ENCODE peak calls at places on chromosomes 13 and 19, in four cellular contexts. P is cardiac muscle cell; N is CD8-positive, alpha-beta memory T cell; V is mesendoderm. W is an unnamed sample. For H3K27me3 and H3K4me1, the result is how much of the 10 kb centered on the place peaks cover.

GRCh38 chr19:14349426-14349825 is 31.8 kb upstream of the ADGRE5 start:
- DNase-seq in V (no peak), P (no peak), N (no peak), W (no peak)

GRCh38 chr13:112684444-112684843 is 5.4 kb upstream of the ATP11A start:
- DNase-seq in N (no peak), P (no peak), V (no peak), W (no peak)

GRCh38 chr19:53977429-53977990 is 13.9 kb upstream of the CACNG6 start:
- DNase-seq in P (peak), N (peak), V (peak), W (peak)

GRCh38 chr13:54194233-54195024 is 1165.8 kb downstream of the OLFM4 start:
- DNase-seq in V (no peak), N (no peak), P (no peak), W (no peak)

GRCh38 chr19:31114585-31114984 is 234.7 kb downstream of the TSHZ3 start:
- DNase-seq in P (no peak), V (no peak), N (no peak), W (no peak)

GRCh38 chr19:17211547-17212446 is 3.4 kb upstream of the USE1 start:
- DNase-seq in P (no peak), V (no peak), N (no peak), W (no peak)

GRCh38 chr13:114143806-114144605 is 11.6 kb upstream of the RASA3 start:
- DNase-seq in V (peak), N (no peak), P (no peak), W (no peak)

GRCh38 chr19:46068345-46069258 is 27.8 kb upstream of the IGFL4 start:
- DNase-seq in P (peak), N (no peak), V (no peak), W (no peak)

GRCh38 chr13:91741925-91742324 is 343.5 kb downstream of the GPC5 start:
- DNase-seq in P (no peak), V (peak), N (no peak), W (no peak)

GRCh38 chr13:28324181-28324789 is 170.6 kb downstream of the FLT1 start:
- DNase-seq in V (peak), N (peak), P (peak), W (peak)

GRCh38 chr19:39200066-39200817 is 3.5 kb downstream of the NCCRP1 start:
- DNase-seq in P (no peak), N (no peak), V (no peak), W (no peak)
- H3K27me3 ChIP-seq in P (under half), N (under half), V (under half), W (under half)

GRCh38 chr13:59744747-59745394 is 418.9 kb downstream of the DIAPH3 start:
- DNase-seq in P (peak), V (no peak), N (no peak), W (no peak)
- H3K4me3 ChIP-seq in P (no peak), V (no peak), N (no peak), W (no peak)

GRCh38 chr19:19460258-19460731 is 54.8 kb downstream of the GATAD2A start:
- DNase-seq in P (no peak), V (no peak), N (peak), W (no peak)
- H3K4me1 ChIP-seq in P (half or more), V (under half), N (half or more), W (under half)

DNA sequence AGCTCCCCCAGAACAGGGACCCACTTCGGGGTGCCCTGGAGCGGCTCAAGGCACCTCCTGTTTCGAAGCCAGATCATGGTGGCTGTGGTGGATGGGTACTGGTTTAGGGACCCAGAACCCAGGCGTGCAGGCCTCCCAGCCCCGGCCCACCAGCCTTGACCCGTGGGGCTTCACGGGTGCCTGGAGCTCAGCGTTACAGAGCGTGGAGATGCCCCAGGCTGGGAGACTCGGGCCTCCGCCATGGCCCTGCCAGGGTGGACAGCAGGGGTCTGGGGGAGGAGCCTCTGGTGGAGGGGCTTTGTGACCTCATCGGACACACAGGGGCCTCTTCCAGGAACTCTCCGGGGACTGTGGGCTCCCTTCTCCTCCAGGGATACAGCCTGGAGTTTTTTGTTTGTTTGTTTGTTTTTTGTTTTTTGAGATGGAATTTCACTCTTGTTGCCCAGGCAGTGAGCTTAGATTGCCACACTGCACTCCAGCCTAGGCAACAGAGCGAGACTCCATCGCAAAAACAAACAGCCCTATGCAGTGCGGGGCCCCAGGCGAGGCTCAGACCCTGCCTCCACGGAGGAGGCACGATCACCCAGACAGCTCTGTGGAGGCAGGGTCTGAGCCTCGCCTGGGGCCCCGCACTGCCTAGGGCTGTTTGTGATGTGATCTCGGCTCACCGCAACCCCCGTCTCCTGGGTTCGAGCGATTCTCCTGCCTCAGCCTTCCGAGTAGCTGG is at the start of gene GARIN5B:
- DNase-seq in V (no peak), N (no peak), P (no peak), W (no peak)
- H3K27me3 ChIP-seq in V (under half), N (under half), P (under half), W (under half)

GRCh38 chr19:41447732-41448332 is 4.9 kb downstream of the ERICH4 start:
- DNase-seq in V (no peak), N (no peak), P (no peak), W (no peak)
- H3K4me3 ChIP-seq in V (no peak), N (no peak), P (no peak), W (no peak)

DNA sequence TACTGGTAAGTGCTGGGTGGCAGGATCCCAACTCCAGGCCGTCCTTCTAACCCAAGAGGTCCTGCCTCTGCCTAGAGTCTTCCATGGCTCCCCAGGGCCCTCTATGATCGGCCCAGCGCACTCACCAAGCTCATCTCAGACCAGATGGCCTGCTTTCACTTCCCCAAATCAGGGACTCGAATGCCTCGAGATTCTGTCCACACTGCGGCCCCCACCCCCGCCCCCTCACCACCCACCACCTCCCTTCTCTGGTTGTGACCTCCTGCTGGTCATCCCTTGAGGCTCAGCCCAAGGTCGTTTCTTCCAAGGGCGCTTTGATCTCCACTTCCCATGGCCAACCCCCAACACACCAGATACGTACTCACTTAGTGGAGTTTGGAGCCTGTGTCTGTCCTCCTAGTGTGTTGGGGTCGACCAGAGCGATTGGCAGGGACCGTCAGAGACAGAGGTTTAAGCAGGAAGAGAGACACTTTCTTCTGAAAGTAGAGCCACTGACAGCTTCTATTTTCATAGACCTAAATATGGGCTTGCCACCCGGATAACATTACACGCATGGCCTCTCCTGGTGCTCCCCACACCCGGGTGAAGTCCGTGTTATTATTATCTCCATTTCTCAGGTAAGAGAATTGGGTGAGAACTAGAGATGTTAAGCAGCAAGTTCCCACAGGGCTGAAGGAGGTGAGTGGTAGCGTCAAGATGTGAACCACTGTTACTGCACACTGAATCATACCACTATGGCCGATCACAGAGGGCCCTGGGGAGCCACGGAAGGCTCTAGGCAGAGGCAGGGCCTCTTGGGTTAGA is at the start of gene FCER2:
- DNase-seq in V (no peak), P (no peak), N (no peak), W (no peak)
- H3K4me1 ChIP-seq in V (under half), P (under half), N (under half), W (under half)

GRCh38 chr13:20230913-20231838 is 943 bp downstream of the GJB6 start:
- DNase-seq in N (no peak), V (peak), P (no peak), W (no peak)

GRCh38 chr13:20227288-20227687 is 4.8 kb downstream of the GJB6 start:
- DNase-seq in P (no peak), N (no peak), V (no peak), W (no peak)

GRCh38 chr13:20232556-20233277 is 598 bp upstream of the GJB6 start:
- DNase-seq in N (no peak), V (no peak), P (no peak), W (no peak)

GRCh38 chr13:20231839-20232555 is at the start of gene GJB6:
- DNase-seq in N (no peak), P (no peak), V (peak), W (no peak)

GRCh38 chr13:20227730-20228129 is 4.4 kb downstream of the GJB6 start:
- DNase-seq in V (no peak), P (no peak), N (no peak), W (no peak)
- H3K27me3 ChIP-seq in V (under half), P (half or more), N (under half), W (under half)

W was measured in testis.